ENCODE peak calls at places on chromosomes 4 and X, in six cellular contexts. U is WTC11, E is GM12878, B is A549, L is HCT116, Z is H1. Q is an unnamed sample.

GRCh38 chr4:60482921-60483351 is 717.2 kb upstream of the ADGRL3 start:
- DNase-seq in U (no peak), Z (no peak), B (no peak), E (no peak), L (no peak), Q (no peak)

GRCh38 chr4:72791054-72791453 is 222.0 kb upstream of the ADAMTS3 start:
- DNase-seq in Z (no peak), B (no peak), E (no peak), L (no peak), U (no peak), Q (no peak)

GRCh38 chrX:64447207-64447606 is 52.0 kb upstream of the MTMR8 start:
- DNase-seq in Z (no peak), L (no peak), U (no peak), B (no peak), E (no peak), Q (no peak)

GRCh38 chr4:22356996-22357596 is 158.8 kb downstream of the ADGRA3 start:
- DNase-seq in U (no peak), L (no peak), Z (no peak), E (no peak), B (no peak), Q (peak)

GRCh38 chrX:131944936-131945902 is 77.9 kb upstream of the STK26 start:
- DNase-seq in L (no peak), U (no peak), Z (no peak), B (no peak), E (no peak), Q (no peak)

GRCh38 chr4:112526061-112526460 is 10.1 kb upstream of the NEUROG2 start:
- DNase-seq in B (no peak), Z (no peak), L (no peak), E (no peak), U (no peak), Q (no peak)

GRCh38 chrX:154600962-154601374 is 16.0 kb downstream of the CTAG1A start:
- DNase-seq in Z (no peak), L (no peak), U (no peak), E (no peak), B (no peak), Q (no peak)

GRCh38 chr4:85474818-85475630 is at the start of gene ARHGAP24:
- DNase-seq in L (peak), Z (peak), B (peak), E (peak), U (peak), Q (peak)

GRCh38 chr4:88573995-88574394 is 18.3 kb upstream of the HERC3 start:
- DNase-seq in B (no peak), L (peak), E (no peak), U (no peak), Z (no peak), Q (no peak)

GRCh38 chr4:88143504-88143903 is 14.9 kb downstream of the ABCG2 start:
- DNase-seq in E (no peak), U (no peak), Z (no peak), L (peak), B (peak), Q (no peak)

GRCh38 chr4:1249731-1250526 is 999 bp upstream of the CTBP1 start:
- DNase-seq in Z (no peak), B (peak), E (no peak), L (no peak), U (peak), Q (no peak)

GRCh38 chrX:14528629-14529287 is 578 bp upstream of the GLRA2 start:
- DNase-seq in L (peak), Z (peak), U (peak), E (peak), B (peak), Q (peak)

GRCh38 chr4:13627185-13627605 is 330 bp downstream of the BOD1L1 start:
- DNase-seq in L (no peak), B (no peak), E (no peak), U (peak), Z (no peak), Q (peak)

GRCh38 chrX:67624324-67624723 is 80.5 kb downstream of the AR start:
- DNase-seq in L (no peak), E (no peak), B (no peak), U (no peak), Z (no peak), Q (no peak)

GRCh38 chr4:144734522-144734921 is 88.6 kb downstream of the HHIP start:
- DNase-seq in L (no peak), E (no peak), Z (no peak), B (no peak), U (peak), Q (no peak)

GRCh38 chr4:95124906-95125504 is 367.2 kb downstream of the BMPR1B start:
- DNase-seq in U (peak), L (peak), E (no peak), Z (peak), B (peak), Q (peak)

GRCh38 chrX:155880586-155881157 is 473 bp upstream of the VAMP7 start:
- DNase-seq in Z (no peak), U (no peak), B (no peak), L (no peak), E (no peak), Q (peak)

GRCh38 chr4:151935411-151935810 is 174.6 kb upstream of the GATB start:
- DNase-seq in U (no peak), E (no peak), L (no peak), Z (no peak), B (no peak), Q (no peak)

GRCh38 chr4:104897297-104897645 is 249.4 kb upstream of the TET2 start:
- DNase-seq in U (no peak), E (no peak), L (no peak), B (no peak), Z (no peak), Q (no peak)

GRCh38 chr4:105594094-105595010 is 41.9 kb downstream of the ARHGEF38 start:
- DNase-seq in Z (no peak), B (no peak), L (no peak), U (no peak), E (peak), Q (no peak)

GRCh38 chrX:147737690-147738089 is 174.0 kb upstream of the FMR1 start:
- DNase-seq in B (no peak), Z (no peak), E (no peak), L (no peak), U (no peak), Q (no peak)

GRCh38 chrX:97215166-97215565 is 331.5 kb downstream of the RPA4 start:
- DNase-seq in E (no peak), U (no peak), B (no peak), Z (no peak), L (no peak), Q (no peak)

GRCh38 chrX:10450959-10451355 is 169.4 kb downstream of the MID1 start:
- DNase-seq in U (no peak), L (no peak), B (no peak), E (no peak), Z (no peak), Q (no peak)

GRCh38 chrX:65643046-65643785 is 24.2 kb upstream of the MSN start:
- DNase-seq in U (no peak), Z (no peak), L (no peak), B (no peak), E (no peak), Q (no peak)
- TF ChIP-seq MAX in U (no peak), Z (no peak), L (no peak), B (no peak), E (no peak), Q (no peak)

GRCh38 chrX:47180346-47180745 is 13.3 kb upstream of the UBA1 start:
- DNase-seq in L (no peak), B (no peak), Z (no peak), U (no peak), E (no peak), Q (no peak)

GRCh38 chrX:47178337-47178736 is 15.3 kb upstream of the UBA1 start:
- DNase-seq in B (no peak), U (no peak), L (no peak), E (no peak), Z (no peak), Q (no peak)

GRCh38 chrX:47179928-47180255 is 13.7 kb upstream of the UBA1 start:
- DNase-seq in U (no peak), L (no peak), Z (no peak), E (no peak), B (no peak), Q (no peak)

GRCh38 chrX:47181301-47181700 is 12.3 kb upstream of the UBA1 start:
- DNase-seq in E (no peak), L (no peak), U (no peak), B (no peak), Z (no peak), Q (no peak)

GRCh38 chrX:47179221-47179927 is 14.3 kb upstream of the UBA1 start:
- DNase-seq in Z (no peak), E (no peak), L (no peak), B (no peak), U (no peak), Q (no peak)
- TF ChIP-seq MAX in Z (no peak), E (no peak), L (no peak), B (no peak), U (no peak), Q (no peak)

DNA sequence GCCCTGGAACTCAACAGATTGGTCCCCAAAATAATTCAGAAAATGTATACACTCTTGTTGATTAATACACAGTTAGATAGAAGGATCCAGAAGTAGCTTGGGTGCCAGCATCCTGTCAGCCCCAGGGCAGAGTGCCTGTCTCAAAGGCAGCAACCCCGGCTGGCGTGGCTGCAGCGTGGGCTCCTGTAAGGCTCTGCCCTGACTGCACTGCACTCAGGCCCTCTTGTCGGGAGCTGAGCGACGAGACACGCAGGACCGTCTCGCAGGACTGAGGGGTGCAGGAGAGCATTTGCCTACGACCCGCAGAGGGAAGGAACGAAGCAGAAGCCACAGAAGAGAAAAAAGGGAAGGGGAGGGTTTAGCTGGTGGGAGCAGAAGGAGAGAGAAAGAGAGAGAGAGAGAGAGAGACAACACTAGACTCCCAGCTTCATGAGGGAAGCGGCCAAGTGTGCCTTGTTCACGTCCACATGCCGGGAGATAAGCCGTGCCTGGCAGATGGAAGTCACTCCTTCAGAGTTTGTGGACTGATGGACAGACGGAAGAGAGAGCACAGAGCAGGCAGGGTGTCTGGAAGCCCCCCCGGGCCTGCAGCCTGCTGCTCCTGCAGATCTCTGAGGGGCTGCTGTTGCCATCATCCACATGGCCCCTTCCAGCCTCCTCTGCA is 38.7 kb upstream of the HELT start:
- DNase-seq in Z (no peak), B (no peak), U (no peak), L (no peak), E (no peak), Q (no peak)
- TF ChIP-seq MAX in Z (no peak), B (no peak), U (no peak), L (no peak), E (no peak), Q (no peak)

DNA sequence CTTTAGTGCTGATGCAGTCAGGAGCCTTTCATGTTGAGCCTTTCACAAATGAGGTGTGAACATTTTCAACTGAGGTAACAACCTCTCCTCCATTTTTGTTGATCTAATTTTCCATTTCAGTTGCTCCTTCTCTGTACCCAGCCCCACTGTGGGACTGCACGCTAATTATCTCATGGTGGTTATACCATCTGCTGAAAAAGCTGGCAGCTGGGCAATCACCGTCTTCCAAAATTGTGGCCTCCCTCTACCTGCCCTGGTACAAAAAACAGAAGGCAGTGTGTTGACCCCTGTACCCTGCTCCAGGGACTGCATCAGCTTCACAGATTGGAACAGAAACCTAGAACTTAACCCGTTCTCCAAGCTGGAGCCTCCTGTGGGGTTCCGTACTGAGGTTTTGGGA is 72.4 kb upstream of the LONRF3 start:
- DNase-seq in Z (no peak), U (no peak), L (no peak), E (no peak), B (no peak), Q (no peak)
- TF ChIP-seq MAX in Z (no peak), U (no peak), L (no peak), E (no peak), B (no peak), Q (no peak)

GRCh38 chr4:8060632-8061031 is 98.0 kb downstream of the ABLIM2 start:
- DNase-seq in U (no peak), E (no peak), B (no peak), L (no peak), Z (no peak), Q (no peak)
- TF ChIP-seq MAX in U (no peak), E (no peak), B (no peak), L (no peak), Z (no peak), Q (no peak)